ENCODE peak calls at places on chromosomes 12 and 14, in seven cellular contexts. B, E, Z, P, M, W and N are unnamed samples.

GRCh38 chr12:119475650-119476049 is 117.9 kb upstream of the TMEM233 start:
- ATAC-seq in B (no peak), E (no peak), M (no peak), W (no peak), Z (no peak), P (no peak), N (no peak)

GRCh38 chr14:25896777-25897176 is 701.1 kb downstream of the NOVA1 start:
- ATAC-seq in W (no peak), B (no peak), E (no peak), Z (no peak), M (no peak), P (no peak), N (no peak)

GRCh38 chr12:89789862-89790261 is 81.2 kb upstream of the ATP2B1 start:
- ATAC-seq in M (peak; percentile 70), B (no peak), W (peak; percentile 51), P (peak; percentile 87), Z (no peak), E (no peak), N (peak; percentile 62)

GRCh38 chr14:72816287-72816686 is 77.6 kb downstream of the DPF3 start:
- ATAC-seq in W (no peak), M (no peak), B (no peak), Z (no peak), P (no peak), E (no peak), N (no peak)

GRCh38 chr12:14138495-14138894 is 157.1 kb upstream of the GRIN2B start:
- ATAC-seq in Z (no peak), B (peak; percentile 26), W (no peak), E (peak; percentile 81), P (no peak), M (no peak), N (no peak)

GRCh38 chr14:106286697-106287290 is 760.4 kb downstream of the TMEM121 start:
- ATAC-seq in M (no peak), E (peak; percentile 83), Z (no peak), B (no peak), W (peak; percentile 34), P (no peak), N (no peak)

GRCh38 chr12:30106204-30106603 is 322.5 kb upstream of the TMTC1 start:
- ATAC-seq in M (no peak), Z (no peak), P (no peak), B (peak; percentile 32), E (no peak), W (no peak), N (no peak)

GRCh38 chr14:42192659-42193425 is 586.2 kb downstream of the LRFN5 start:
- ATAC-seq in M (no peak), Z (no peak), E (no peak), B (no peak), W (no peak), P (no peak), N (peak; percentile 57)

GRCh38 chr12:108313609-108314331 is 25.3 kb downstream of the CMKLR1 start:
- ATAC-seq in W (peak; percentile 67), E (peak; percentile 86), B (peak; percentile 87), M (peak; percentile 66), Z (peak; percentile 71), P (peak; percentile 92), N (peak; percentile 42)

GRCh38 chr12:106039242-106039641 is 99.5 kb downstream of the NUAK1 start:
- ATAC-seq in W (no peak), B (no peak), M (no peak), E (no peak), Z (no peak), P (no peak), N (no peak)

GRCh38 chr14:31025335-31026075 is at the start of gene AP4S1:
- ATAC-seq in E (peak; percentile 66), B (peak; percentile 41), P (peak; percentile 33), M (peak; percentile 21), W (peak; percentile 15), Z (peak; percentile 30), N (no peak)

GRCh38 chr12:27333311-27334009 is 824 bp downstream of the BMAL2 start:
- ATAC-seq in M (peak; percentile 61), Z (peak; percentile 50), P (peak; percentile 80), E (peak; percentile 20), W (no peak), B (peak; percentile 41), N (peak; percentile 20)

GRCh38 chr14:20623798-20624197 is 17.7 kb downstream of the OR6S1 start:
- ATAC-seq in Z (no peak), B (no peak), P (no peak), W (no peak), E (peak; percentile 37), M (no peak), N (no peak)

GRCh38 chr12:100733817-100734593 is 60.6 kb upstream of the ANO4 start:
- ATAC-seq in Z (no peak), W (no peak), P (no peak), B (no peak), E (peak; percentile 62), M (no peak), N (no peak)

GRCh38 chr14:81178063-81178462 is 42.7 kb downstream of the GTF2A1 start:
- ATAC-seq in Z (no peak), E (no peak), W (no peak), M (no peak), B (no peak), P (no peak), N (no peak)

GRCh38 chr12:14514154-14514842 is 53.4 kb downstream of the PLBD1 start:
- ATAC-seq in M (peak; percentile 61), B (peak; percentile 47), E (peak; percentile 59), W (peak; percentile 90), Z (no peak), P (peak; percentile 26), N (no peak)

GRCh38 chr12:55838361-55838760 is 4.4 kb downstream of the MMP19 start:
- ATAC-seq in M (no peak), W (no peak), E (no peak), B (no peak), P (no peak), Z (no peak), N (no peak)

GRCh38 chr14:80784824-80785223 is 156.7 kb downstream of the CEP128 start:
- ATAC-seq in M (peak; percentile 34), Z (no peak), B (no peak), E (no peak), P (no peak), W (no peak), N (peak; percentile 39)

GRCh38 chr12:101885912-101886561 is 8.7 kb downstream of the DRAM1 start:
- ATAC-seq in M (no peak), W (no peak), E (no peak), Z (no peak), B (no peak), P (no peak), N (no peak)

GRCh38 chr14:30872602-30873001 is 1.8 kb upstream of the COCH start:
- ATAC-seq in Z (no peak), P (no peak), M (no peak), B (no peak), E (no peak), W (no peak), N (no peak)

GRCh38 chr12:89507015-89507824 is 17.4 kb downstream of the GALNT4 start:
- ATAC-seq in B (peak; percentile 90), W (no peak), P (no peak), E (peak; percentile 58), M (no peak), Z (no peak), N (no peak)

GRCh38 chr12:84920331-84920730 is 7.7 kb upstream of the SLC6A15 start:
- ATAC-seq in W (no peak), P (no peak), E (no peak), M (no peak), B (no peak), Z (no peak), N (no peak)

GRCh38 chr14:74893614-74894091 is 11.9 kb downstream of the DLST start:
- ATAC-seq in Z (no peak), B (no peak), M (no peak), P (peak; percentile 47), E (no peak), W (no peak), N (no peak)

GRCh38 chr14:24774167-24774915 is 140.4 kb upstream of the GZMB start:
- ATAC-seq in B (peak; percentile 77), M (peak; percentile 71), E (no peak), W (peak; percentile 46), Z (no peak), P (no peak), N (no peak)

DNA sequence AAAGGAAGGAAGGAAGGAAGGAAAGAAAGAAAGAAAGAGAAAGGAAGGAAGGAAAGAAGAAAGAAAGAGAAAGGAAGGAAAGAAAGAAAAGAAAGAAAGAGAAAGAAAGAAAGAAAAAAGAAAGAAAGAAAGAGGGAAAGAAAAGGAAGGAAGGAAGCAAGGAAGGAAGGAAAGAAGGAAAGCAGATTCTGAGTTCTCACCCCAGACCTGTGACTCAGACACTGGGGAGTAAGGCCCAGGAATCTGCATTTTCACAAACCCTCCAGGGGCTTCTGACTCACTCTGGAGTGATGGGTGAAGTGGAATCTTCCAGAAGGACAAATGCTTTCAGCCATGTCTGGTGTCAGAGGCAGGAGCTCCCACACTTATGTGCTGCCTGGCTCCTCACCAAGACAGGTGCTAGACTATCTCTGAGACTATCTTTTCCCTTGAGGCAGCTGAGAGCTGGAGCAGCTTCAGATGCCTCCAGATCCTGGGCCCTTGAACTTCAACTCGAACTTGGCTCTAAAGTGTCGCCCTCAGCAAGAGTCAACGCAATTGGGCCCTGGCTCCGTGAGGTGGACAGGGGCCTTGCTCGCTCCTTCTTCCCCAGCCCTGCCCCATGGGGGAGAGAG is 19.7 kb upstream of the SCARB1 start:
- ATAC-seq in Z (no peak), B (no peak), P (no peak), W (no peak), M (no peak), E (no peak), N (no peak)
- H3K4me1 ChIP-seq in Z (peaks cover 6% of the 10 kb centered on the region), B (no peaks in the 10 kb centered on the region), P (no peaks in the 10 kb centered on the region), W (peaks cover 6% of the 10 kb centered on the region), M (no peaks in the 10 kb centered on the region), E (peaks cover 57% of the 10 kb centered on the region), N (peaks cover 5% of the 10 kb centered on the region)

DNA sequence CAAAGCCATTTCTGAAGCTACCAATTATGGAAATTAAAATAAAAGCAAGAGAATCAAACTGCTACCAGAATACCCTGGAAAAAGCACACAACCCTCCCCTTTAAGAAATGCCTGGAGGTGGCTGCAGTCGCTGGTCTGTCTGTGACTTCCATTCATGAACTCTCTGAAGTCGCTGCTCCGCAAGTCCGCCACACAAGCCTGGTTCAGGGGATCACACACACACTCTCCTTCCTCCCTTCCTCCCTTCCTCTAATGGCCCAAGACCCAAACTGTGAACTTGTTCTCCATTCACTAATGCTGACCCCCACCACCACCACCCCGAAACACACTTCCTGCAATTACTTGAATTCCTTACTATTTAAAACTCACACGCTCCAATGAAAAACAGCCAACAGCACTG is 974 bp upstream of the LMO3 start:
- ATAC-seq in B (no peak), E (no peak), W (no peak), P (no peak), M (no peak), Z (no peak), N (no peak)
- H3K4me1 ChIP-seq in B (no peaks in the 10 kb centered on the region), E (no peaks in the 10 kb centered on the region), W (no peaks in the 10 kb centered on the region), P (no peaks in the 10 kb centered on the region), M (no peaks in the 10 kb centered on the region), Z (no peaks in the 10 kb centered on the region), N (no peaks in the 10 kb centered on the region)

DNA sequence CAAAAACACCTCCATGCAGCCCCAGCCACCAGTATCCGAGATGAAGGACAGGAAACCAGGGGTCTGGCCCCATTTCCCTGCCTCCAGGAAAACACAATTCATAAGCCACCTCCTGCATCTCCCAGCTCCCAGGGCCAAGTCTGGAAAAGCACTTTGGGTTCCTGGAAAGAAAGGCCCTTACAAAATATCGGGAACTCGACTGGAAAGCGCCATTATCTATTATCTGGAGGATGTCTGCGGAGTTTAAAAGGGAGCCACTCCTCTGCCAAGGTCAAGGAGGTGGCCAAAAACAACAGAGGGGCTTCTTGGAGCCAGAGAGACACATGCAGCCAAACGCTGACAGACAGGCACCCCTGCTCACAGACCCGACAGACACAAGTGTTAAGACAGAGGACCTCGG is 9.8 kb downstream of the ACTN1 start:
- ATAC-seq in W (no peak), B (peak; percentile 70), E (no peak), Z (no peak), P (no peak), M (peak; percentile 11), N (no peak)
- H3K4me1 ChIP-seq in W (peaks cover 57% of the 10 kb centered on the region), B (peaks cover 49% of the 10 kb centered on the region), E (peaks cover 11% of the 10 kb centered on the region), Z (peaks cover 98% of the 10 kb centered on the region), P (peaks cover 27% of the 10 kb centered on the region), M (peaks cover 61% of the 10 kb centered on the region), N (peaks cover 87% of the 10 kb centered on the region)

GRCh38 chr14:99564256-99564902 is 39.6 kb downstream of the CCDC85C start:
- ATAC-seq in B (peak; percentile 54), P (no peak), E (no peak), M (peak; percentile 33), W (no peak), Z (no peak), N (peak; percentile 58)
- H3K4me1 ChIP-seq in B (peaks cover 18% of the 10 kb centered on the region), P (no peaks in the 10 kb centered on the region), E (peaks cover 58% of the 10 kb centered on the region), M (peaks cover 52% of the 10 kb centered on the region), W (peaks cover 52% of the 10 kb centered on the region), Z (no peaks in the 10 kb centered on the region), N (peaks cover 63% of the 10 kb centered on the region)